ENCODE peak calls at places on chromosomes 1 and 21, in five cellular contexts. O, N, U, W and I are unnamed samples.

GRCh38 chr1:206442101-206442500 is 28.2 kb upstream of the IKBKE start:
- DNase-seq in W (no peak), O (peak), N (no peak), U (no peak), I (peak)

GRCh38 chr1:62530516-62531154 is 66.7 kb upstream of the ANGPTL3 start:
- DNase-seq in O (peak), U (no peak), W (peak), N (peak), I (peak)

GRCh38 chr1:217135569-217135915 is 412.3 kb upstream of the ESRRG start:
- DNase-seq in W (no peak), U (peak), N (no peak), O (peak), I (peak)

GRCh38 chr1:153232553-153232952 is 15.2 kb downstream of the PRR9 start:
- DNase-seq in W (no peak), U (no peak), O (no peak), N (no peak), I (no peak)

GRCh38 chr1:202101182-202101581 is 21.5 kb upstream of the GPR37L1 start:
- DNase-seq in N (no peak), U (no peak), W (no peak), O (no peak), I (no peak)

GRCh38 chr1:97999320-97999719 is 78.5 kb upstream of the DPYD start:
- DNase-seq in O (peak), U (no peak), W (no peak), N (no peak), I (no peak)

GRCh38 chr1:31703431-31704260 is at the start of gene COL16A1:
- DNase-seq in N (peak), U (peak), O (peak), W (peak), I (peak)

GRCh38 chr21:45640001-45640887 is 3.3 kb upstream of the PCBP3 start:
- DNase-seq in O (no peak), U (no peak), N (no peak), W (no peak), I (no peak)

GRCh38 chr21:46603228-46603627 is 1.7 kb downstream of the S100B start:
- DNase-seq in O (no peak), W (peak), N (no peak), U (no peak), I (no peak)

GRCh38 chr1:11473635-11474034 is 5.3 kb upstream of the DISP3 start:
- DNase-seq in O (peak), U (no peak), N (no peak), W (peak), I (peak)

GRCh38 chr1:218717611-218718010 is 372.5 kb downstream of the TGFB2 start:
- DNase-seq in O (peak), U (no peak), W (no peak), N (no peak), I (no peak)

GRCh38 chr21:16004121-16004520 is 274.3 kb downstream of the USP25 start:
- DNase-seq in N (no peak), O (peak), W (no peak), U (no peak), I (no peak)

GRCh38 chr1:82517586-82517985 is 716.9 kb downstream of the ADGRL2 start:
- DNase-seq in U (peak), N (no peak), O (no peak), W (peak), I (no peak)
- TF ChIP-seq CTCF in U (no peak), N (no peak), O (no peak), W (no peak), I (no peak)

DNA sequence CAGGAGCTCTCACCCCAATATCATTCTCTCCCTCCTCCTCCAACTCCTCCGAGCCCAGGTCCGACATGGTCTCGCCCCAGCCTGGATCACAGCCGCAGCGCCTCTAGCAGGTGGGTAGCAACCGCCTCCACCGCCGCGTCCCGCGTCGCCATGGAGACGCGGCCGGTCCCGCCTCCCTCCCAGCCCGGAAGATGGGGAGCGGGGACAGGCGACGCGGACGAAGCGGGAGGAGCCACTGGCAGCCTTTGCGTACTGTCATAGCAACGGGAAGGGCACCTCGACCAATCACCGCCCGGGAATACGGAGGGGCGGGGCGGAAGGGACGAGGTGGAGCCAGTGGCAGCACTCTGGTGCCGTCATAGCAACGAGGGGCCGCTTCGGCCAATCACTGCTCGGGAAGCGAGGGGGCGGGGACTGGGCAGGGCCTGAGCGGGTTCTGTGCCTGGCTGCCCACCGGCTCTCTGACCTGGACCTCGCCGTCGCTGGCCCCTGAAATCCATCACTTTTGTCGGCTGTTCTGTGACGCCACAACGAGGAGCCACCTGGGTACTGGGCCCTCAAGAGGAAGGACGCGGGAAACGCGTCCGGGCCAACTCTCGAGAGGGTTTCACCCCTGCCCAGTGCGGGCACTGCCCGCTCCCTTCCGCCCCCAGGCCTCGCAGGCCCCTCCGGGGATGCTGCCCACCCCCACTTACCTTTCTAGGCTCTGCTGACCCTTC is at the start of gene RSPH1:
- DNase-seq in N (peak), W (peak), U (peak), O (peak), I (peak)
- H3K27ac ChIP-seq in N (peak), W (no peak), U (peak), O (no peak), I (peak)

DNA sequence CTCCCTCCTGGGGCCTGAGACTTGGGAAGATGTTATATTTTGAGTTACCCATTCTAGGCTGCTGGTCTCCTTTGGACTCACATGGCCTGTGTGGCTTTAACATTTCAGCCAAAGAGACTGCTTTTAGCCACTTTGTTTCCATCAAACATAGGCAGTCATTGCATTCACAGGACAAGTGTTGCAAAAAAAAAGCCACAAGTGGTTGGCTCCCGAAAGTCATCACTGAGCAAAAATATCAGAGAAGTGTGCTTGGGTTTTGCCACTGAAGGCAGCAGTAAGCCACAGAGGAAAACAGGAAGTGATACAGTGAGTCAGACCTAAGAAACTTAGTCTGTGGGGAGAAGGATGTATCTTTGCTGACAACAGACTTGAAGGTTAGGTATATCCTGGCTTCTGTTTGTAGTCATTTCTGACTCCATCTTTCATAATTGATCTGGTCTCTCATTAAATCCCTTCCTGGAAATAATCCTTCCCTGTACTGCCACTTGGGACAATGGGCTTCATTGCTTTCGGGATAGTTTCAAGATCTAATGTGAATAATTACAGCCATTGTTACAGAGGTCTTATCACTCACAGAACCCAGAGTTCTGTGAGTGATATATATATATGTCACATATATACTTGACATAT is 80.9 kb downstream of the COLGALT2 start:
- DNase-seq in N (no peak), W (no peak), U (no peak), O (peak), I (peak)
- TF ChIP-seq CTCF in N (no peak), W (no peak), U (no peak), O (peak), I (no peak)

DNA sequence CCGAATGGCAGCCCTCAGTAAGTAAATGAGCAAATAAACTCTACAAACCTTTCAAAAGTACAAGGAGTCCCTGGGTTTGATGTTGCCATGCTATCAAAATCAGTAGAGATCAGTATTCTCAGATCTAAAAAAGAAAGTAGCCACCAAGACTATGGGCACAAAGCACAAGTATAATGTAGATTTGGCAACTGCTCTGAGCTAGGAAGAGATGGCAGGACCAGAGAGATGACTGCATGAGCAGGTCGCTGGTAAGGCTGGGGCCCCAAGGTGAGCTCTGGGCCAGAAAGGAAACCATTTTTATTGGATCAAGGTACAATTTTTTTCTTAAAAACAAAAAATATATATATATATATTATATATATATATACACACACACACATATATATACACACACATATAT is 3.1 kb upstream of the ADORA3 start:
- DNase-seq in O (no peak), N (no peak), U (no peak), W (no peak), I (no peak)
- H3K27ac ChIP-seq in O (no peak), N (no peak), U (no peak), W (no peak), I (no peak)

GRCh38 chr1:75765697-75766355 is 20.2 kb upstream of the RABGGTB start:
- DNase-seq in O (peak), N (no peak), U (no peak), W (no peak), I (peak)
- TF ChIP-seq CTCF in O (no peak), N (no peak), U (no peak), W (no peak), I (no peak)

GRCh38 chr1:204415351-204415750 is 3.7 kb upstream of the PPP1R15B start:
- DNase-seq in W (no peak), N (no peak), U (no peak), O (no peak), I (no peak)
- H3K27ac ChIP-seq in W (no peak), N (no peak), U (no peak), O (no peak), I (peak)

DNA sequence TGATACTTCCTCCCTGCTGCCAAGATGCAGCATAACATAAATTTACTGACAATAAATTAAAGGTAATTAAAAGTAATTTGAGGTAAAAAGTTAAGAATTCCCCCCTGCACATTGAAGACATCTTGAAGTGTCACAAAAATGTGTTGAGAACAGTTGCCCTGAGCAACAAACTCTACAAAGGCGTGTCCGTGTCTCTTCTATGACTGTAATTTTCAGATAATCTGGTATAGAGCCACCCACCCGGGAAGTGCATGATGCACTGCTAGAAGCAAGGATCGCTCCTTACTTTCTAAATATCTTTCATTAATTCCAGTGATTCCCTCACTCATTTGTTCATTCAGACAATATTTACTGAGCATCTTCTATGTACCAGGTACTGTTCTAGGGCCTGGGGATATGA is 11.0 kb upstream of the CASQ1 start:
- DNase-seq in U (no peak), O (no peak), N (no peak), W (no peak), I (no peak)
- TF ChIP-seq CTCF in U (no peak), O (no peak), N (no peak), W (no peak), I (no peak)

DNA sequence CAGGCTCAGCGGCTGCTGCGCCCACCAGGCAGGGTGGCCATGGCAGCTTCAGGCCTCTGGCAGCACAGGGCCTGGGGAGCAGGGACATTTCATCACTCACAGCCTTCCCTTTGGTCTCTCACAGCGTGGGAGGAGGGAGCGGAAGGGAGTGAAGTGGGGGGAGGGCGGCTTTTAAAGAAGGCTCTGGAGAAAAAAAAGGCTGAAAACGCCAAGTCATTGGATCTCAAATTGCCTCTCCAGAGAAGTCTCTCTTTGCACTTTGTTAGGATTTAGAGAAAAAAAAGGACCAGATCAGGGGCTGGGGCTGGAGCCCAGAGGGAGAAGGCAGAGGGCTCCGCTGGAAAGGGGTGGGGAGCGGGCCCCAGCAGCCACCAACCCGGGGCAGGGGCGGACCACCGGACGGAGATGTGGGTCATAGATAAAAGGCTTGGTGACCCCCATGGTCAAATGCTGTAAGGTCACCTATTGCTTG is 209.9 kb downstream of the GRIK3 start:
- DNase-seq in O (no peak), N (no peak), U (peak), W (peak), I (no peak)
- H3K27ac ChIP-seq in O (no peak), N (no peak), U (no peak), W (no peak), I (no peak)

DNA sequence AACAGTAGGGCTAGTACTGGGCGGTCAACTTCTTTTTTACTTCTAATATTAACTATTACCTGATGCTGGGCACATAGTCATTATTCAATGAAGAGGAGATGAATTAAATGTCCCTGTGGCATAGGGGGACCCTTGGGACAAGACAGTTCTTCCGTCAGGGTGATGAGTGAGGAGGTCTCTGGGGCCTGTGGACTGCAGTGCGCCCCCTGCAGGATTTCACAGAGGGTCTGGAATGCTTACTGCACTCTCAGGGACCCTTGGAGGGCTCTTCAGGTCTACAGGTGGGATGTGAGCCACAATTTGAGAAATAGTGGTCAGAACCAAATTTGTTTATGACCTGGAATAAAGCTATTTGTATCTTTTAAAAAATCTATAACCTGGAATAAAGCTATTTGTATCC is 149.4 kb downstream of the FAM78B start:
- DNase-seq in N (no peak), W (peak), U (no peak), O (no peak), I (no peak)
- TF ChIP-seq CTCF in N (no peak), W (peak), U (no peak), O (no peak), I (no peak)